ENCODE peak calls at places on chromosomes 2 and 18, in four cellular contexts. U is astrocyte of the spinal cord, Y is A172, V is AG09309. J is an unnamed sample.
A peak's percentile ranks its signal among the peaks of the same experiment; 100 is the strongest.

GRCh38 chr2:128771401-128771800 is 452.7 kb upstream of the HS6ST1 start:
- DNase-seq in U (no peak), V (no peak), Y (no peak), J (no peak)

GRCh38 chr18:13823707-13824395 is at the start of gene MC5R:
- DNase-seq in V (no peak), Y (peak; percentile 14), U (peak; percentile 26), J (peak; percentile 80)

GRCh38 chr2:181468313-181468712 is 11.1 kb downstream of the ITGA4 start:
- DNase-seq in U (no peak), V (no peak), Y (no peak), J (no peak)

GRCh38 chr2:72837171-72837570 is 11.3 kb upstream of the EXOC6B start:
- DNase-seq in V (peak; percentile 17), U (peak; percentile 7), Y (peak; percentile 39), J (peak; percentile 29)

GRCh38 chr2:70627499-70627898 is 73.9 kb upstream of the TGFA start:
- DNase-seq in V (no peak), U (no peak), Y (no peak), J (no peak)

GRCh38 chr2:236576053-236576452 is 6.4 kb downstream of the ACKR3 start:
- DNase-seq in Y (no peak), U (no peak), V (no peak), J (peak; percentile 66)

GRCh38 chr2:239065962-239066361 is 218.1 kb downstream of the TWIST2 start:
- DNase-seq in V (no peak), Y (no peak), U (no peak), J (no peak)

GRCh38 chr2:147224070-147224469 is 620.8 kb upstream of the ACVR2A start:
- DNase-seq in Y (no peak), U (no peak), V (no peak), J (peak; percentile 33)

GRCh38 chr2:10344105-10345066 is 41.7 kb downstream of the HPCAL1 start:
- DNase-seq in V (no peak), Y (no peak), U (no peak), J (no peak)

GRCh38 chr2:117401582-117401981 is 412.9 kb upstream of the DDX18 start:
- DNase-seq in U (no peak), Y (no peak), V (no peak), J (no peak)

GRCh38 chr18:37397814-37398213 is 167.8 kb downstream of the CELF4 start:
- DNase-seq in U (no peak), Y (no peak), V (no peak), J (no peak)

GRCh38 chr2:177604291-177605065 is 211.9 kb downstream of the AGPS start:
- DNase-seq in U (peak; percentile 77), V (peak; percentile 67), Y (peak; percentile 39), J (peak; percentile 82)

GRCh38 chr2:104434363-104434792 is 419.5 kb upstream of the POU3F3 start:
- DNase-seq in V (no peak), U (peak; percentile 11), Y (no peak), J (peak; percentile 79)

GRCh38 chr2:73821227-73821626 is 7.5 kb upstream of the STAMBP start:
- DNase-seq in V (no peak), U (no peak), Y (no peak), J (no peak)

GRCh38 chr2:236592821-236593220 is 23.2 kb downstream of the ACKR3 start:
- DNase-seq in Y (no peak), U (no peak), V (no peak), J (no peak)

GRCh38 chr2:96683307-96683706 is 40.7 kb downstream of the FER1L5 start:
- DNase-seq in Y (no peak), V (no peak), U (no peak), J (no peak)

GRCh38 chr2:70795164-70795995 is 4.9 kb upstream of the FIGLA start:
- DNase-seq in U (no peak), Y (no peak), V (no peak), J (no peak)

GRCh38 chr2:29522951-29523669 is 398.3 kb downstream of the ALK start:
- DNase-seq in V (no peak), U (peak; percentile 65), Y (no peak), J (peak; percentile 50)

GRCh38 chr2:78979380-78980238 is 45.9 kb upstream of the REG3G start:
- DNase-seq in U (peak; percentile 9), Y (peak; percentile 52), V (no peak), J (peak; percentile 64)

GRCh38 chr2:216736326-216736725 is 41.0 kb upstream of the IGFBP5 start:
- DNase-seq in U (no peak), Y (no peak), V (no peak), J (no peak)

GRCh38 chr2:68939962-68940361 is 12.7 kb downstream of the GKN2 start:
- DNase-seq in U (no peak), V (no peak), Y (no peak), J (no peak)

GRCh38 chr2:241774419-241775222 is 2.0 kb upstream of the GAL3ST2 start:
- DNase-seq in U (peak; percentile 74), V (peak; percentile 34), Y (peak; percentile 98), J (peak; percentile 82)

GRCh38 chr2:102620367-102620766 is 1.0 kb downstream of the SLC9A2 start:
- DNase-seq in Y (no peak), U (no peak), V (no peak), J (no peak)

GRCh38 chr2:100137318-100137717 is 5.1 kb downstream of the AFF3 start:
- DNase-seq in U (no peak), Y (no peak), V (no peak), J (no peak)

GRCh38 chr2:170973492-170974303 is 44.6 kb downstream of the GORASP2 start:
- DNase-seq in V (peak; percentile 21), U (peak; percentile 78), Y (peak; percentile 77), J (peak; percentile 96)

GRCh38 chr18:74529811-74530583 is 4.3 kb upstream of the CNDP1 start:
- DNase-seq in U (no peak), Y (no peak), V (no peak), J (no peak)

GRCh38 chr2:160076935-160077334 is 14.5 kb upstream of the PLA2R1 start:
- DNase-seq in V (no peak), U (no peak), Y (no peak), J (no peak)

GRCh38 chr18:55650363-55650870 is 62.4 kb upstream of the TCF4 start:
- DNase-seq in U (no peak), Y (no peak), V (no peak), J (peak; percentile 12)

GRCh38 chr2:86000131-86000937 is 105.4 kb downstream of the POLR1A start:
- DNase-seq in U (no peak), V (no peak), Y (no peak), J (no peak)

GRCh38 chr18:49560277-49561126 is 1.4 kb upstream of the LIPG start:
- DNase-seq in Y (no peak), V (no peak), U (no peak), J (no peak)

GRCh38 chr2:16722677-16723076 is 57.0 kb upstream of the CYRIA start:
- DNase-seq in U (no peak), V (no peak), Y (no peak), J (no peak)

GRCh38 chr2:159891917-159892691 is 94.1 kb upstream of the CD302 start:
- DNase-seq in V (no peak), U (peak; percentile 65), Y (peak; percentile 71), J (peak; percentile 73)

GRCh38 chr18:79613186-79613931 is 66.2 kb upstream of the CTDP1 start:
- DNase-seq in Y (no peak), U (no peak), V (no peak), J (no peak)

GRCh38 chr2:239060676-239061075 is 212.8 kb downstream of the TWIST2 start:
- DNase-seq in Y (no peak), V (no peak), U (no peak), J (no peak)

GRCh38 chr2:120013569-120014223 is 819 bp downstream of the EPB41L5 start:
- DNase-seq in U (no peak), Y (peak; percentile 18), V (no peak), J (no peak)

GRCh38 chr2:227407601-227408089 is 19.9 kb upstream of the SCYGR1 start:
- DNase-seq in Y (no peak), V (no peak), U (no peak), J (no peak)

GRCh38 chr2:46719499-46719898 is 196.1 kb downstream of the MCFD2 start:
- DNase-seq in Y (peak; percentile 36), V (no peak), U (peak; percentile 76), J (no peak)

GRCh38 chr2:55425449-55425848 is 5.8 kb upstream of the CCDC88A start:
- DNase-seq in U (peak; percentile 70), V (peak; percentile 67), Y (peak; percentile 89), J (peak; percentile 19)

GRCh38 chr2:36409971-36410370 is 54.4 kb downstream of the CRIM1 start:
- DNase-seq in U (no peak), Y (no peak), V (no peak), J (no peak)

J was measured in astrocyte of the hippocampus.